ENCODE peak calls at places on chromosomes 11 and 22, in seven cellular contexts. I is astrocyte of the spinal cord; U is CD8-positive, alpha-beta T cell; X is tibial nerve; J is NB4; S is WTC11; M is OCI-LY7. G is an unnamed sample.
A peak's percentile ranks its signal among the peaks of the same experiment; 100 is the strongest.

GRCh38 chr11:129881570-129882170 is 13.7 kb downstream of the NFRKB start:
- DNase-seq in I (peak; percentile 10), U (peak; percentile 64), X (no peak), J (peak; percentile 55), S (peak; percentile 74), M (peak; percentile 63), G (peak; percentile 57)

GRCh38 chr11:109132539-109132938 is 289.5 kb upstream of the C11orf87 start:
- DNase-seq in I (no peak), U (no peak), X (no peak), J (peak; percentile 6), S (no peak), M (no peak), G (no peak)

GRCh38 chr11:132039521-132039920 is 669.1 kb downstream of the NTM start:
- DNase-seq in I (no peak), U (no peak), X (no peak), J (no peak), S (no peak), M (no peak), G (no peak)

GRCh38 chr11:65290448-65291165 is 24.1 kb upstream of the CDC42EP2 start:
- DNase-seq in I (peak; percentile 96), U (no peak), X (peak; percentile 97), J (peak; percentile 93), S (no peak), M (no peak), G (peak; percentile 42)

GRCh38 chr11:121104223-121104831 is 3.3 kb downstream of the TECTA start:
- DNase-seq in I (no peak), U (no peak), X (no peak), J (no peak), S (peak; percentile 52), M (no peak), G (no peak)

GRCh38 chr11:99934008-99934407 is 753.1 kb upstream of the ARHGAP42 start:
- DNase-seq in I (peak; percentile 28), U (no peak), X (no peak), J (no peak), S (no peak), M (no peak), G (no peak)

GRCh38 chr11:34926101-34926830 is 9.8 kb downstream of the PDHX start:
- DNase-seq in I (peak; percentile 76), U (no peak), X (peak; percentile 28), J (peak; percentile 60), S (no peak), M (peak; percentile 58), G (no peak)

GRCh38 chr11:38300570-38300969 is 1702.5 kb upstream of the RAG2 start:
- DNase-seq in I (no peak), U (no peak), X (no peak), J (no peak), S (no peak), M (no peak), G (no peak)

GRCh38 chr11:820655-821512 is 2.2 kb downstream of the PNPLA2 start:
- DNase-seq in I (no peak), U (no peak), X (peak; percentile 67), J (peak; percentile 61), S (no peak), M (no peak), G (no peak)

GRCh38 chr11:107848345-107848744 is 10.2 kb downstream of the SLC35F2 start:
- DNase-seq in I (no peak), U (no peak), X (no peak), J (no peak), S (no peak), M (no peak), G (no peak)

GRCh38 chr11:100687630-100688395 is 725 bp downstream of the ARHGAP42 start:
- DNase-seq in I (peak; percentile 87), U (no peak), X (peak; percentile 45), J (peak; percentile 25), S (peak; percentile 72), M (no peak), G (peak; percentile 79)

GRCh38 chr11:46386674-46387073 is 4.9 kb downstream of the CHRM4 start:
- DNase-seq in I (no peak), U (no peak), X (no peak), J (no peak), S (no peak), M (no peak), G (no peak)

GRCh38 chr22:33896801-33897620 is 23.3 kb downstream of the LARGE1 start:
- DNase-seq in I (no peak), U (no peak), X (no peak), J (peak; percentile 97), S (no peak), M (peak; percentile 56), G (no peak)

GRCh38 chr22:41021655-41022454 is 70.5 kb upstream of the EP300 start:
- DNase-seq in I (peak; percentile 56), U (peak; percentile 74), X (peak; percentile 63), J (peak; percentile 87), S (peak; percentile 69), M (peak; percentile 83), G (peak; percentile 58)

GRCh38 chr22:21711851-21712250 is 23.7 kb downstream of the YPEL1 start:
- DNase-seq in I (no peak), U (no peak), X (no peak), J (no peak), S (no peak), M (no peak), G (no peak)

GRCh38 chr11:45333506-45333971 is 47.4 kb upstream of the SYT13 start:
- DNase-seq in I (peak; percentile 43), U (no peak), X (no peak), J (peak; percentile 37), S (peak; percentile 44), M (peak; percentile 48), G (peak; percentile 53)

GRCh38 chr22:46018859-46019258 is 41.9 kb upstream of the WNT7B start:
- DNase-seq in I (no peak), U (no peak), X (no peak), J (no peak), S (no peak), M (no peak), G (no peak)

GRCh38 chr11:45259607-45260006 is 26.5 kb downstream of the SYT13 start:
- DNase-seq in I (peak; percentile 26), U (no peak), X (no peak), J (no peak), S (no peak), M (no peak), G (no peak)

GRCh38 chr11:94815705-94816344 is 47.7 kb downstream of the AMOTL1 start:
- DNase-seq in I (peak; percentile 48), U (no peak), X (no peak), J (peak; percentile 26), S (no peak), M (peak; percentile 20), G (no peak)

GRCh38 chr11:283405-284080 is 5.3 kb downstream of the NLRP6 start:
- DNase-seq in I (no peak), U (peak; percentile 36), X (no peak), J (no peak), S (no peak), M (no peak), G (no peak)

GRCh38 chr11:59283825-59284772 is 71.4 kb upstream of the MPEG1 start:
- DNase-seq in I (peak; percentile 32), U (peak; percentile 62), X (peak; percentile 71), J (peak; percentile 64), S (peak; percentile 30), M (peak; percentile 87), G (peak; percentile 64)

GRCh38 chr11:36452231-36452630 is 57.8 kb downstream of the TRAF6 start:
- DNase-seq in I (peak; percentile 84), U (peak; percentile 47), X (no peak), J (peak; percentile 90), S (no peak), M (no peak), G (no peak)

GRCh38 chr22:40449676-40450035 is 79.3 kb downstream of the SGSM3 start:
- DNase-seq in I (peak; percentile 57), U (no peak), X (no peak), J (no peak), S (no peak), M (no peak), G (no peak)

GRCh38 chr11:29260939-29261705 is 755.7 kb downstream of the KCNA4 start:
- DNase-seq in I (peak; percentile 46), U (no peak), X (no peak), J (no peak), S (no peak), M (no peak), G (no peak)

GRCh38 chr22:23888615-23889401 is 5.4 kb upstream of the MIF start:
- DNase-seq in I (peak; percentile 27), U (no peak), X (no peak), J (peak; percentile 23), S (no peak), M (no peak), G (no peak)
- TF ChIP-seq CTCF in I (no peak), U (no peak), X (peak; percentile 8), J (no peak), S (no peak), M (peak; percentile 23), G (no peak)

GRCh38 chr11:125063429-125064043 is 431 bp downstream of the SLC37A2 start:
- DNase-seq in I (no peak), U (peak; percentile 48), X (no peak), J (peak; percentile 64), S (peak; percentile 43), M (no peak), G (peak; percentile 45)

GRCh38 chr11:125062196-125062930 is 742 bp upstream of the SLC37A2 start:
- DNase-seq in I (no peak), U (no peak), X (no peak), J (peak; percentile 32), S (no peak), M (no peak), G (no peak)

GRCh38 chr11:125064070-125064469 is 965 bp downstream of the SLC37A2 start:
- DNase-seq in I (no peak), U (no peak), X (no peak), J (no peak), S (no peak), M (no peak), G (no peak)

GRCh38 chr11:125061237-125061636 is 1.9 kb upstream of the SLC37A2 start:
- DNase-seq in I (no peak), U (no peak), X (no peak), J (no peak), S (no peak), M (no peak), G (no peak)

GRCh38 chr11:125062931-125063428 is at the start of gene SLC37A2:
- DNase-seq in I (peak; percentile 56), U (peak; percentile 61), X (peak; percentile 41), J (peak; percentile 87), S (peak; percentile 73), M (peak; percentile 60), G (peak; percentile 72)
- TF ChIP-seq CTCF in I (peak; percentile 19), U (no peak), X (peak; percentile 39), J (no peak), S (no peak), M (no peak), G (no peak)

DNA sequence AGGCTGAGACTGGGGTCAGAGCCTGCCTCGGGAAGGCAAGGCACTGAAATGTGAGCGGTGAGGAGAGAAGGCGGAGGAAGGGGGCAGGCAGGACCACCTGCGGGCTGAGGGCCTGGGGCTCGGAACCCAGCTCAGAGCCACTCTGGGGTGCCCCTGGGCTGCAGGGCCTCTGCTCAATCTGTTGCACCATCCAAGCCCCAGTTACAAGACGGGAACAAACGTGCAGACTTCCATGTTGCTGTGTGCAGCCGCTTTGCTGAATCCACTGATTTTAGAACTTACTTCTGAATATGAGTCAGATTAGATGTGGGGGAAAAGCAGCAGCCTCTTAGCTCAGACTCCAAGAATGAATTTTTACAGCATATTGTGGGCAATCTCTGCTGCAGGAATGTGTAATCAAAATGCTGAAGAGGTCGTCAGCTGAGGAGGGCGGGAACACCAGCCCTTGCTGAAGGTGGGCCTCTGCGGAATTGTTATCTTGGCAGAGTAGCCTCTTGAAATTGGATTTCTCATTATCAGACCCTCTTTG is 21.6 kb downstream of the PARVG start:
- DNase-seq in I (peak; percentile 44), U (no peak), X (no peak), J (no peak), S (no peak), M (no peak), G (no peak)
- TF ChIP-seq CTCF in I (no peak), U (no peak), X (no peak), J (no peak), S (no peak), M (no peak), G (no peak)

GRCh38 chr11:67504950-67505561 is at the start of gene PITPNM1:
- DNase-seq in I (peak; percentile 46), U (peak; percentile 85), X (peak; percentile 41), J (peak; percentile 88), S (peak; percentile 78), M (peak; percentile 81), G (peak; percentile 92)
- TF ChIP-seq CTCF in I (no peak), U (no peak), X (no peak), J (no peak), S (no peak), M (no peak), G (no peak)